ENCODE peak calls at places on chromosomes 4 and X, in four cellular contexts. Q is foreskin melanocyte, I is fibroblast of the aortic adventitia, P is Right ventricle myocardium superior. V is an unnamed sample.
A peak's percentile ranks its signal among the peaks of the same experiment; 100 is the strongest.

GRCh38 chr4:140557831-140558435 is 10.8 kb downstream of the UCP1 start:
- DNase-seq in Q (no peak), I (no peak), P (no peak), V (no peak)

GRCh38 chr4:185480016-185480732 is 8.6 kb upstream of the CCDC110 start:
- DNase-seq in Q (no peak), I (no peak), P (no peak), V (no peak)

GRCh38 chrX:141220342-141221008 is 21.8 kb downstream of the SPANXC start:
- DNase-seq in Q (peak; percentile 3), I (peak; percentile 65), P (no peak), V (no peak)

GRCh38 chr4:139763205-139763604 is 97.6 kb downstream of the MGST2 start:
- DNase-seq in Q (no peak), I (no peak), P (no peak), V (no peak)

GRCh38 chr4:3267576-3268394 is 18.8 kb downstream of the MSANTD1 start:
- DNase-seq in Q (no peak), I (no peak), P (peak; percentile 21), V (peak; percentile 1)

GRCh38 chr4:153529646-153530045 is 63.5 kb downstream of the TMEM131L start:
- DNase-seq in Q (no peak), I (peak; percentile 45), P (no peak), V (no peak)

GRCh38 chr4:53908661-53909078 is 155.7 kb downstream of the CHIC2 start:
- DNase-seq in Q (peak; percentile 84), I (peak; percentile 98), P (no peak), V (peak; percentile 59)

GRCh38 chr4:185634066-185634652 is 98.9 kb upstream of the PDLIM3 start:
- DNase-seq in Q (no peak), I (no peak), P (no peak), V (no peak)

V was measured in heart right ventricle.